ENCODE peak calls at places on chromosomes 6 and 20, in ten cellular contexts. G is NCI-H2081; V is ureter; B is caudate nucleus; R is stimulated activated naive CD8-positive, alpha-beta T cell treated with anti-CD3 and anti-CD28 coated beads, Interleukin-15, Interleukin-2, amounts not matched to agents 100 U/mL and 50 U/mL, for 24 hours; Y is HCEC 1CT; M is right cardiac atrium; J is NCI-H1694; L is GM12892; N is Kasumi-1. Q is an unnamed sample.

GRCh38 chr6:906920-907319 is 214.0 kb upstream of the EXOC2 start:
- DNase-seq in Y (no peak), G (no peak), L (no peak), M (no peak), V (no peak), B (no peak), R (no peak), J (no peak), N (no peak), Q (no peak)

GRCh38 chr6:49516147-49516505 is 16.4 kb downstream of the GLYATL3 start:
- DNase-seq in J (no peak), N (no peak), G (no peak), Y (no peak), V (no peak), R (no peak), M (no peak), B (no peak), L (no peak), Q (no peak)

GRCh38 chr20:61254881-61255589 is 3.0 kb downstream of the CDH4 start:
- DNase-seq in M (no peak), B (no peak), G (no peak), L (no peak), J (no peak), V (no peak), Y (peak), R (no peak), N (no peak), Q (no peak)

GRCh38 chr20:37295001-37295400 is 5.5 kb downstream of the MANBAL start:
- DNase-seq in B (no peak), G (no peak), V (no peak), R (no peak), Y (peak), L (no peak), M (no peak), N (no peak), J (no peak), Q (no peak)

GRCh38 chr6:111585241-111585968 is 20.3 kb downstream of the TRAF3IP2 start:
- DNase-seq in J (no peak), N (no peak), G (no peak), M (no peak), Y (peak), V (no peak), B (no peak), L (no peak), R (no peak), Q (no peak)

GRCh38 chr6:38773338-38773737 is 58.2 kb downstream of the DNAH8 start:
- DNase-seq in J (no peak), Y (no peak), G (no peak), L (no peak), N (peak), M (no peak), B (no peak), V (no peak), R (peak), Q (no peak)

GRCh38 chr6:107670792-107671199 is 153.3 kb downstream of the SCML4 start:
- DNase-seq in M (peak), G (no peak), B (no peak), Y (peak), V (no peak), R (peak), L (peak), J (no peak), N (peak), Q (peak)

GRCh38 chr20:15058836-15059235 is 721.4 kb upstream of the FLRT3 start:
- DNase-seq in L (no peak), N (no peak), R (no peak), B (no peak), Y (no peak), G (no peak), M (no peak), V (no peak), J (no peak), Q (no peak)

GRCh38 chr6:8000080-8001035 is 63.8 kb downstream of the BLOC1S5 start:
- DNase-seq in G (no peak), Y (no peak), B (no peak), L (no peak), M (no peak), J (no peak), R (no peak), V (no peak), N (no peak), Q (no peak)

GRCh38 chr6:137745321-137745720 is 121.7 kb upstream of the TNFAIP3 start:
- DNase-seq in R (no peak), B (no peak), G (no peak), N (no peak), M (no peak), J (no peak), Y (no peak), V (no peak), L (no peak), Q (no peak)

GRCh38 chr6:88013015-88013414 is 34.6 kb upstream of the SPACA1 start:
- DNase-seq in B (no peak), R (no peak), G (no peak), V (no peak), J (no peak), M (no peak), Y (no peak), L (no peak), N (no peak), Q (no peak)

GRCh38 chr20:10388571-10388970 is 45.5 kb downstream of the MKKS start:
- DNase-seq in Y (no peak), B (no peak), R (no peak), N (no peak), L (no peak), M (no peak), G (no peak), V (no peak), J (no peak), Q (no peak)

GRCh38 chr6:5997420-5998093 is 9.2 kb downstream of the NRN1 start:
- DNase-seq in R (peak), M (peak), B (no peak), Y (no peak), V (no peak), L (no peak), J (no peak), N (peak), G (no peak), Q (no peak)

GRCh38 chr20:49501917-49502316 is 19.4 kb upstream of the KCNB1 start:
- DNase-seq in G (no peak), R (no peak), V (no peak), J (no peak), L (no peak), Y (no peak), M (no peak), B (no peak), N (no peak), Q (no peak)

GRCh38 chr6:36852481-36853147 is 13.4 kb upstream of the CPNE5 start:
- DNase-seq in M (peak), J (no peak), N (no peak), L (no peak), B (no peak), V (no peak), Y (peak), R (no peak), G (no peak), Q (no peak)

GRCh38 chr20:11502051-11502450 is 415.6 kb upstream of the BTBD3 start:
- DNase-seq in G (no peak), V (no peak), M (no peak), L (no peak), N (peak), Y (no peak), R (no peak), B (no peak), J (no peak), Q (no peak)

GRCh38 chr6:167855825-167856425 is 29.2 kb downstream of the AFDN start:
- DNase-seq in J (no peak), Y (peak), G (no peak), V (no peak), R (no peak), B (no peak), N (no peak), L (no peak), M (no peak), Q (no peak)

GRCh38 chr20:3783068-3783489 is 1.8 kb upstream of the SPEF1 start:
- DNase-seq in J (no peak), R (no peak), M (peak), N (no peak), G (no peak), V (peak), Y (no peak), L (no peak), B (no peak), Q (no peak)

GRCh38 chr6:122789078-122789861 is at the start of gene SMPDL3A:
- DNase-seq in L (peak), M (peak), Y (peak), N (peak), J (peak), G (peak), B (peak), V (peak), R (peak), Q (peak)

GRCh38 chr6:47162793-47163192 is 120.7 kb upstream of the ADGRF1 start:
- DNase-seq in N (peak), M (no peak), L (no peak), V (no peak), R (no peak), J (no peak), B (no peak), Y (no peak), G (no peak), Q (no peak)

GRCh38 chr6:35327349-35328027 is 14.9 kb upstream of the PPARD start:
- DNase-seq in V (peak), J (peak), R (peak), N (peak), L (peak), G (no peak), B (no peak), Y (peak), M (peak), Q (peak)

GRCh38 chr20:8786383-8786782 is 282.5 kb upstream of the PLCB4 start:
- DNase-seq in L (no peak), R (no peak), N (no peak), Y (no peak), B (no peak), J (no peak), M (no peak), G (no peak), V (no peak), Q (no peak)

GRCh38 chr20:17533396-17533795 is 2.2 kb upstream of the BFSP1 start:
- DNase-seq in R (no peak), V (no peak), Y (peak), B (no peak), N (peak), J (no peak), G (no peak), L (no peak), M (no peak), Q (no peak)

GRCh38 chr20:35273449-35274171 is 4.3 kb downstream of the MMP24OS start:
- DNase-seq in B (peak), V (no peak), G (peak), J (no peak), L (no peak), M (no peak), R (no peak), Y (no peak), N (no peak), Q (no peak)

GRCh38 chr20:1391640-1392442 is 1.0 kb downstream of the FKBP1A start:
- DNase-seq in R (peak), N (peak), M (no peak), G (no peak), V (peak), J (no peak), L (no peak), B (no peak), Y (peak), Q (no peak)

GRCh38 chr20:51768759-51769517 is 748 bp upstream of the ATP9A start:
- DNase-seq in B (peak), L (no peak), V (no peak), Y (no peak), R (no peak), M (no peak), G (no peak), J (no peak), N (no peak), Q (no peak)

GRCh38 chr6:39296745-39297640 is 17.2 kb downstream of the KCNK17 start:
- DNase-seq in B (no peak), Y (no peak), G (no peak), N (no peak), L (no peak), R (no peak), J (no peak), V (no peak), M (peak), Q (no peak)

GRCh38 chr6:2237001-2237400 is 8.4 kb downstream of the GMDS start:
- DNase-seq in L (no peak), N (no peak), V (no peak), Y (peak), G (no peak), J (no peak), M (no peak), R (no peak), B (no peak), Q (no peak)

GRCh38 chr6:3825331-3825831 is 23.8 kb upstream of the FAM50B start:
- DNase-seq in G (no peak), Y (no peak), L (no peak), B (peak), V (no peak), M (peak), R (no peak), J (no peak), N (no peak), Q (no peak)

GRCh38 chr20:23116301-23117089 is 30.4 kb upstream of the CD93 start:
- DNase-seq in M (peak), J (no peak), B (no peak), Y (peak), G (no peak), N (no peak), L (no peak), R (no peak), V (no peak), Q (no peak)

GRCh38 chr6:41442800-41443501 is 103.2 kb upstream of the FOXP4 start:
- DNase-seq in M (peak), Y (no peak), L (no peak), J (no peak), V (peak), B (no peak), N (no peak), G (no peak), R (peak), Q (no peak)

GRCh38 chr6:139479433-139480222 is 105.2 kb upstream of the CITED2 start:
- DNase-seq in J (no peak), V (no peak), G (no peak), M (no peak), B (no peak), Y (no peak), N (no peak), R (no peak), L (no peak), Q (no peak)

GRCh38 chr6:26030716-26031115 is 56.5 kb upstream of the HFE start:
- DNase-seq in Y (peak), V (no peak), R (no peak), N (no peak), J (no peak), L (no peak), B (no peak), M (no peak), G (no peak), Q (no peak)

GRCh38 chr6:70385931-70386330 is 27.4 kb upstream of the FAM135A start:
- DNase-seq in L (no peak), Y (peak), V (no peak), G (no peak), J (no peak), N (no peak), R (no peak), M (no peak), B (no peak), Q (no peak)

GRCh38 chr6:15905488-15906392 is 223.1 kb upstream of the MYLIP start:
- DNase-seq in J (no peak), B (no peak), M (no peak), Y (no peak), R (no peak), L (no peak), G (no peak), V (no peak), N (peak), Q (no peak)

Q was measured in hippocampal formation.